ENCODE peak calls at places on chromosomes 3 and 15, in ten cellular contexts. One of them, this sample, is unnamed.

GRCh38 chr3:194130807-194131589 is 5.0 kb upstream of the HES1 start:
- DNase-seq in GM23338: peak
- DNase-seq in PC-9: peak
- DNase-seq in mammary epithelial cell: peak
- DNase-seq in astrocyte of the spinal cord: peak
- DNase-seq in lower lobe of right lung: no peak
- DNase-seq in HCT116: no peak
- DNase-seq in DND-41: peak
- DNase-seq in fibroblast of pulmonary artery: peak
- DNase-seq in NB4: no peak
- DNase-seq in this sample: peak

GRCh38 chr15:25465835-25466234 is 27.0 kb upstream of the UBE3A start:
- DNase-seq in DND-41: no peak
- DNase-seq in PC-9: no peak
- DNase-seq in HCT116: no peak
- DNase-seq in lower lobe of right lung: peak
- DNase-seq in fibroblast of pulmonary artery: no peak
- DNase-seq in mammary epithelial cell: no peak
- DNase-seq in GM23338: no peak
- DNase-seq in NB4: no peak
- DNase-seq in astrocyte of the spinal cord: no peak
- DNase-seq in this sample: no peak

GRCh38 chr3:127323581-127323980 is 35.7 kb upstream of the PRR20G start:
- DNase-seq in PC-9: no peak
- DNase-seq in GM23338: no peak
- DNase-seq in fibroblast of pulmonary artery: no peak
- DNase-seq in DND-41: no peak
- DNase-seq in mammary epithelial cell: no peak
- DNase-seq in NB4: no peak
- DNase-seq in HCT116: no peak
- DNase-seq in astrocyte of the spinal cord: no peak
- DNase-seq in lower lobe of right lung: no peak
- DNase-seq in this sample: no peak

GRCh38 chr3:78204977-78205376 is 1165.1 kb downstream of the ROBO2 start:
- DNase-seq in astrocyte of the spinal cord: peak
- DNase-seq in DND-41: no peak
- DNase-seq in NB4: no peak
- DNase-seq in lower lobe of right lung: no peak
- DNase-seq in fibroblast of pulmonary artery: peak
- DNase-seq in mammary epithelial cell: no peak
- DNase-seq in PC-9: no peak
- DNase-seq in GM23338: peak
- DNase-seq in HCT116: no peak
- DNase-seq in this sample: peak

GRCh38 chr15:41877631-41878354 is 16.1 kb downstream of the SPTBN5 start:
- DNase-seq in PC-9: no peak
- DNase-seq in fibroblast of pulmonary artery: no peak
- DNase-seq in NB4: no peak
- DNase-seq in mammary epithelial cell: no peak
- DNase-seq in lower lobe of right lung: no peak
- DNase-seq in GM23338: peak
- DNase-seq in DND-41: no peak
- DNase-seq in astrocyte of the spinal cord: no peak
- DNase-seq in HCT116: no peak
- DNase-seq in this sample: no peak

GRCh38 chr3:161800985-161801559 is 304.5 kb downstream of the OTOL1 start:
- DNase-seq in mammary epithelial cell: no peak
- DNase-seq in DND-41: peak
- DNase-seq in GM23338: no peak
- DNase-seq in astrocyte of the spinal cord: no peak
- DNase-seq in HCT116: no peak
- DNase-seq in lower lobe of right lung: no peak
- DNase-seq in NB4: no peak
- DNase-seq in PC-9: no peak
- DNase-seq in fibroblast of pulmonary artery: no peak
- DNase-seq in this sample: no peak

GRCh38 chr3:129461022-129461421 is 21.0 kb downstream of the IFT122 start:
- DNase-seq in HCT116: no peak
- DNase-seq in DND-41: no peak
- DNase-seq in fibroblast of pulmonary artery: peak
- DNase-seq in astrocyte of the spinal cord: peak
- DNase-seq in GM23338: no peak
- DNase-seq in NB4: no peak
- DNase-seq in lower lobe of right lung: no peak
- DNase-seq in PC-9: peak
- DNase-seq in mammary epithelial cell: peak
- DNase-seq in this sample: peak

GRCh38 chr3:194688946-194689345 is 3.3 kb downstream of the FAM43A start:
- DNase-seq in astrocyte of the spinal cord: no peak
- DNase-seq in HCT116: no peak
- DNase-seq in GM23338: no peak
- DNase-seq in mammary epithelial cell: no peak
- DNase-seq in PC-9: no peak
- DNase-seq in lower lobe of right lung: no peak
- DNase-seq in DND-41: no peak
- DNase-seq in NB4: no peak
- DNase-seq in fibroblast of pulmonary artery: no peak
- DNase-seq in this sample: no peak

GRCh38 chr3:182793663-182794454 is 555 bp downstream of the ATP11B start:
- DNase-seq in HCT116: no peak
- DNase-seq in astrocyte of the spinal cord: peak
- DNase-seq in mammary epithelial cell: peak
- DNase-seq in PC-9: peak
- DNase-seq in DND-41: peak
- DNase-seq in fibroblast of pulmonary artery: peak
- DNase-seq in lower lobe of right lung: peak
- DNase-seq in GM23338: peak
- DNase-seq in NB4: peak
- DNase-seq in this sample: no peak

GRCh38 chr15:54580643-54581042 is 602.4 kb downstream of the UNC13C start:
- DNase-seq in NB4: no peak
- DNase-seq in astrocyte of the spinal cord: no peak
- DNase-seq in GM23338: no peak
- DNase-seq in DND-41: no peak
- DNase-seq in fibroblast of pulmonary artery: no peak
- DNase-seq in lower lobe of right lung: no peak
- DNase-seq in mammary epithelial cell: no peak
- DNase-seq in HCT116: no peak
- DNase-seq in PC-9: no peak
- DNase-seq in this sample: no peak

GRCh38 chr15:22979699-22980188 is 424 bp downstream of the CYFIP1 start:
- DNase-seq in mammary epithelial cell: peak
- DNase-seq in DND-41: no peak
- DNase-seq in GM23338: peak
- DNase-seq in fibroblast of pulmonary artery: peak
- DNase-seq in NB4: peak
- DNase-seq in lower lobe of right lung: no peak
- DNase-seq in PC-9: no peak
- DNase-seq in astrocyte of the spinal cord: no peak
- DNase-seq in HCT116: no peak
- DNase-seq in this sample: no peak

GRCh38 chr3:71447197-71447596 is 136.3 kb downstream of the FOXP1 start:
- DNase-seq in PC-9: no peak
- DNase-seq in GM23338: no peak
- DNase-seq in NB4: no peak
- DNase-seq in HCT116: no peak
- DNase-seq in lower lobe of right lung: no peak
- DNase-seq in fibroblast of pulmonary artery: no peak
- DNase-seq in mammary epithelial cell: no peak
- DNase-seq in DND-41: no peak
- DNase-seq in astrocyte of the spinal cord: no peak
- DNase-seq in this sample: no peak

GRCh38 chr3:58597770-58598310 is 20.6 kb upstream of the FAM107A start:
- DNase-seq in lower lobe of right lung: no peak
- DNase-seq in mammary epithelial cell: no peak
- DNase-seq in astrocyte of the spinal cord: no peak
- DNase-seq in fibroblast of pulmonary artery: no peak
- DNase-seq in GM23338: no peak
- DNase-seq in PC-9: no peak
- DNase-seq in HCT116: no peak
- DNase-seq in DND-41: no peak
- DNase-seq in NB4: no peak
- DNase-seq in this sample: no peak

GRCh38 chr15:41417418-41417811 is 520 bp downstream of the RTF1 start:
- DNase-seq in PC-9: no peak
- DNase-seq in NB4: peak
- DNase-seq in GM23338: peak
- DNase-seq in mammary epithelial cell: peak
- DNase-seq in DND-41: no peak
- DNase-seq in astrocyte of the spinal cord: peak
- DNase-seq in fibroblast of pulmonary artery: peak
- DNase-seq in HCT116: no peak
- DNase-seq in lower lobe of right lung: no peak
- DNase-seq in this sample: no peak

GRCh38 chr3:16370872-16371740 is 106.1 kb downstream of the OXNAD1 start:
- DNase-seq in lower lobe of right lung: no peak
- DNase-seq in NB4: no peak
- DNase-seq in HCT116: no peak
- DNase-seq in mammary epithelial cell: no peak
- DNase-seq in GM23338: peak
- DNase-seq in DND-41: no peak
- DNase-seq in fibroblast of pulmonary artery: no peak
- DNase-seq in PC-9: no peak
- DNase-seq in astrocyte of the spinal cord: no peak
- DNase-seq in this sample: no peak

GRCh38 chr3:132134611-132135010 is 99.8 kb upstream of the CPNE4 start:
- DNase-seq in PC-9: peak
- DNase-seq in fibroblast of pulmonary artery: peak
- DNase-seq in DND-41: no peak
- DNase-seq in astrocyte of the spinal cord: peak
- DNase-seq in HCT116: no peak
- DNase-seq in GM23338: no peak
- DNase-seq in mammary epithelial cell: peak
- DNase-seq in lower lobe of right lung: no peak
- DNase-seq in NB4: no peak
- DNase-seq in this sample: peak

GRCh38 chr3:49638445-49638844 is 35.7 kb upstream of the APEH start:
- DNase-seq in fibroblast of pulmonary artery: peak
- DNase-seq in DND-41: no peak
- DNase-seq in lower lobe of right lung: no peak
- DNase-seq in GM23338: no peak
- DNase-seq in PC-9: peak
- DNase-seq in NB4: peak
- DNase-seq in HCT116: peak
- DNase-seq in astrocyte of the spinal cord: peak
- DNase-seq in mammary epithelial cell: peak
- DNase-seq in this sample: no peak

GRCh38 chr15:70141376-70142071 is 43.8 kb upstream of the TLE3 start:
- DNase-seq in astrocyte of the spinal cord: no peak
- DNase-seq in DND-41: no peak
- DNase-seq in PC-9: no peak
- DNase-seq in NB4: peak
- DNase-seq in GM23338: no peak
- DNase-seq in mammary epithelial cell: no peak
- DNase-seq in fibroblast of pulmonary artery: no peak
- DNase-seq in lower lobe of right lung: no peak
- DNase-seq in HCT116: no peak
- DNase-seq in this sample: no peak
- H3K4me3 ChIP-seq in astrocyte of the spinal cord: no peak
- H3K4me3 ChIP-seq in DND-41: no peak
- H3K4me3 ChIP-seq in PC-9: no peak
- H3K4me3 ChIP-seq in NB4: no peak
- H3K4me3 ChIP-seq in GM23338: no peak
- H3K4me3 ChIP-seq in mammary epithelial cell: no peak
- H3K4me3 ChIP-seq in fibroblast of pulmonary artery: no peak
- H3K4me3 ChIP-seq in lower lobe of right lung: peak
- H3K4me3 ChIP-seq in HCT116: no peak
- H3K4me3 ChIP-seq in this sample: no peak

DNA sequence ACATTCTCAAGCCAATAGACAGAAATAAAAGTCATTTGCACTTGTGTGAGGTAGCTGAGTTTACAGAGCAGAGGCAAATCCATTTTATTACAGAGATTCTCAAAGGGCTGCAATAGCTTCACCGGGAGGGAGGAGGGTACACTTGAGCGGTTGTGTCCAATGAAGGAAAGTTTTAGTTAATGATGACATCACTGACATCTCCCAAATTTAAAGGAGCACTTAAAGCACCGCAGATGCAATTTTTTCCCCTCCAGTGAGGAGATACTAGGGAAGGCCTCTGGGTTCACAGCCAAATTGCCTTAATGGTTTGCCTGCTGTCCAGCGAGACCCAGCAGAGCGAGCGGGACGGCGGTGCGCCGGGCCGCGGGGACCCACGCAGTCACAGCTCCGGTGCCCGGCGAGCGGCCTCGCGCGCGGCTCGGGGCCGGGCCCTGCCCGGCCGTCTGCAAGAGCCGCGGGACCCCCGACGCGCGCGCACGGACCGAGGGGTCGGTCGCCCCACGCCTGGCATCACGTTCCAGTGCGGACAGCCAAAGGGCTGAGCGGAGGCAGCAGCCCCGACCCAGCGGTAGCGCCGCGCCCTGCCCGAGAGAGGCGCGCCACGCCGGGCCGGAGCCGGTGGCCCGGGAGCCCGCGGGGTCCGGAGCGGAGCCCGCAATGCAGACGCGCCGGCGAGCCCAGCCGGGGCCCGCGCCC is 160.5 kb upstream of the CHRNA7 start:
- DNase-seq in astrocyte of the spinal cord: no peak
- DNase-seq in NB4: no peak
- DNase-seq in GM23338: peak
- DNase-seq in lower lobe of right lung: no peak
- DNase-seq in HCT116: no peak
- DNase-seq in DND-41: no peak
- DNase-seq in PC-9: no peak
- DNase-seq in mammary epithelial cell: no peak
- DNase-seq in fibroblast of pulmonary artery: no peak
- DNase-seq in this sample: no peak
- TF ChIP-seq CTCF in astrocyte of the spinal cord: no peak
- TF ChIP-seq CTCF in NB4: no peak
- TF ChIP-seq CTCF in GM23338: no peak
- TF ChIP-seq CTCF in lower lobe of right lung: no peak
- TF ChIP-seq CTCF in HCT116: no peak
- TF ChIP-seq CTCF in DND-41: no peak
- TF ChIP-seq CTCF in PC-9: no peak
- TF ChIP-seq CTCF in mammary epithelial cell: no peak
- TF ChIP-seq CTCF in fibroblast of pulmonary artery: no peak
- TF ChIP-seq CTCF in this sample: no peak

DNA sequence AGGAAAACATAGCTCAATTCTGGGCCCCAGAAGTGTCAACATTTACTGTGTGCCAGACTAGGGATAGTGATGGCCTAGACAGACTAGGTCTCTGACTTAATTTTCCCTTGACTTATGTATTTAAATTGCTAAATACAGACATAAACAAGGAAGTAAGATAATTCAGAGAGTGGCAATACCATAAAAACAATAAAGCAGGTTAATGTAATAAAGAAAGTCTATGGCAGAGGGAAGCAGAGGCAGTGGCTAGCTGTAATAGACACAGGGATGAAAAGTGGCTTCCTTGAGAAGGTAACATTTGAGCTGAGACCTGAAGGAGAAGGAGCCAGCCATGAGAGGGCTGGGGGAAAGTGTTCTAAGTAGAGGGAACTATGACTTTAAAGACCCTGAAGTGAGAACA is 95.7 kb downstream of the TNIK start:
- DNase-seq in NB4: no peak
- DNase-seq in fibroblast of pulmonary artery: no peak
- DNase-seq in PC-9: no peak
- DNase-seq in lower lobe of right lung: no peak
- DNase-seq in GM23338: no peak
- DNase-seq in astrocyte of the spinal cord: no peak
- DNase-seq in HCT116: no peak
- DNase-seq in mammary epithelial cell: no peak
- DNase-seq in DND-41: no peak
- DNase-seq in this sample: no peak
- H3K4me3 ChIP-seq in NB4: no peak
- H3K4me3 ChIP-seq in fibroblast of pulmonary artery: no peak
- H3K4me3 ChIP-seq in PC-9: no peak
- H3K4me3 ChIP-seq in lower lobe of right lung: no peak
- H3K4me3 ChIP-seq in GM23338: no peak
- H3K4me3 ChIP-seq in astrocyte of the spinal cord: no peak
- H3K4me3 ChIP-seq in HCT116: no peak
- H3K4me3 ChIP-seq in mammary epithelial cell: no peak
- H3K4me3 ChIP-seq in DND-41: no peak
- H3K4me3 ChIP-seq in this sample: no peak

GRCh38 chr15:40053234-40054055 is 14.5 kb upstream of the SRP14 start:
- DNase-seq in fibroblast of pulmonary artery: no peak
- DNase-seq in astrocyte of the spinal cord: no peak
- DNase-seq in GM23338: peak
- DNase-seq in NB4: peak
- DNase-seq in HCT116: no peak
- DNase-seq in lower lobe of right lung: no peak
- DNase-seq in mammary epithelial cell: no peak
- DNase-seq in PC-9: no peak
- DNase-seq in DND-41: peak
- DNase-seq in this sample: no peak
- TF ChIP-seq CTCF in fibroblast of pulmonary artery: peak
- TF ChIP-seq CTCF in astrocyte of the spinal cord: peak
- TF ChIP-seq CTCF in GM23338: peak
- TF ChIP-seq CTCF in NB4: no peak
- TF ChIP-seq CTCF in HCT116: peak
- TF ChIP-seq CTCF in lower lobe of right lung: no peak
- TF ChIP-seq CTCF in mammary epithelial cell: no peak
- TF ChIP-seq CTCF in PC-9: no peak
- TF ChIP-seq CTCF in DND-41: peak
- TF ChIP-seq CTCF in this sample: no peak

This sample was measured in astrocyte of the cerebellum.